ENCODE peak calls at places on chromosomes 3 and 15, in seven cellular contexts. M is AG09309, X is A549, W is H54, K is iPS-NIHi11, G is K562, V is tibial artery. N is an unnamed sample.
A peak's percentile ranks its signal among the peaks of the same experiment; 100 is the strongest.

GRCh38 chr3:82745544-82745943 is 984.1 kb upstream of the GBE1 start:
- DNase-seq in M (no peak), X (no peak), W (no peak), K (no peak), G (no peak), V (no peak), N (no peak)

GRCh38 chr3:131217296-131217741 is 164.3 kb upstream of the NUDT16 start:
- DNase-seq in M (no peak), X (peak; percentile 52), W (no peak), K (no peak), G (no peak), V (no peak), N (no peak)

GRCh38 chr3:72487946-72488735 is 360.1 kb downstream of the SHQ1 start:
- DNase-seq in M (no peak), X (no peak), W (no peak), K (no peak), G (no peak), V (no peak), N (no peak)

GRCh38 chr3:121651684-121652083 is 9.0 kb downstream of the HCLS1 start:
- DNase-seq in M (no peak), X (peak; percentile 20), W (no peak), K (no peak), G (no peak), V (no peak), N (no peak)

GRCh38 chr3:34108976-34109375 is 310.5 kb downstream of the PDCD6IP start:
- DNase-seq in M (no peak), X (no peak), W (no peak), K (no peak), G (no peak), V (no peak), N (no peak)

GRCh38 chr15:89671687-89672086 is 7.5 kb downstream of the PLIN1 start:
- DNase-seq in M (no peak), X (no peak), W (no peak), K (no peak), G (no peak), V (no peak), N (no peak)

GRCh38 chr3:13479332-13479581 is 849 bp upstream of the HDAC11 start:
- DNase-seq in M (no peak), X (no peak), W (no peak), K (peak; percentile 62), G (peak; percentile 45), V (peak; percentile 41), N (peak; percentile 58)

GRCh38 chr3:14274999-14275961 is 96.7 kb downstream of the LSM3 start:
- DNase-seq in M (no peak), X (peak; percentile 45), W (no peak), K (peak; percentile 58), G (peak; percentile 78), V (no peak), N (no peak)

GRCh38 chr15:64586974-64587373 is 126.6 kb downstream of the ZNF609 start:
- DNase-seq in M (no peak), X (no peak), W (no peak), K (no peak), G (no peak), V (no peak), N (no peak)

GRCh38 chr15:49964071-49964470 is 155.0 kb downstream of the ATP8B4 start:
- DNase-seq in M (no peak), X (no peak), W (no peak), K (no peak), G (no peak), V (no peak), N (no peak)

GRCh38 chr15:99651023-99651807 is 82.0 kb downstream of the LYSMD4 start:
- DNase-seq in M (no peak), X (peak; percentile 8), W (peak; percentile 2), K (no peak), G (no peak), V (no peak), N (no peak)

GRCh38 chr15:65412556-65412955 is 10.2 kb downstream of the IGDCC4 start:
- DNase-seq in M (no peak), X (no peak), W (no peak), K (no peak), G (no peak), V (no peak), N (no peak)

GRCh38 chr3:164897335-164897734 is 181.0 kb downstream of the SI start:
- DNase-seq in M (no peak), X (no peak), W (no peak), K (no peak), G (no peak), V (no peak), N (no peak)

GRCh38 chr3:139528281-139528680 is 11.3 kb downstream of the RBP1 start:
- DNase-seq in M (no peak), X (no peak), W (no peak), K (no peak), G (no peak), V (no peak), N (no peak)

GRCh38 chr3:178203650-178204049 is 332.6 kb upstream of the KCNMB2 start:
- DNase-seq in M (no peak), X (no peak), W (no peak), K (no peak), G (no peak), V (no peak), N (no peak)

GRCh38 chr3:10508619-10509260 is 3.4 kb upstream of the ATP2B2 start:
- DNase-seq in M (no peak), X (no peak), W (no peak), K (no peak), G (no peak), V (no peak), N (no peak)

GRCh38 chr15:40069178-40070165 is 30.5 kb upstream of the SRP14 start:
- DNase-seq in M (no peak), X (peak; percentile 84), W (peak; percentile 88), K (peak; percentile 87), G (no peak), V (peak; percentile 92), N (peak; percentile 93)

N was measured in gastrocnemius medialis.